ENCODE peak calls at places on chromosomes 12 and 14, in four cellular contexts. O is retinal pigment epithelial cell, X is heart right ventricle, W is astrocyte of the spinal cord. L is an unnamed sample.

GRCh38 chr12:121986494-121987245 is 35.0 kb upstream of the BCL7A start:
- DNase-seq in O (no peak), X (no peak), W (no peak), L (no peak)

GRCh38 chr14:88987516-88987915 is 163.1 kb downstream of the TTC8 start:
- DNase-seq in O (no peak), X (no peak), W (no peak), L (no peak)

GRCh38 chr12:45166056-45166455 is 49.8 kb upstream of the ANO6 start:
- DNase-seq in O (no peak), X (no peak), W (no peak), L (no peak)

GRCh38 chr12:38905480-38906351 is at the start of gene CPNE8:
- DNase-seq in O (no peak), X (peak; percentile 86), W (peak; percentile 60), L (peak; percentile 79)

GRCh38 chr12:120890963-120891362 is 13.2 kb downstream of the SPPL3 start:
- DNase-seq in O (no peak), X (no peak), W (no peak), L (no peak)

GRCh38 chr12:24881724-24882371 is 67.1 kb downstream of the BCAT1 start:
- DNase-seq in O (no peak), X (no peak), W (no peak), L (no peak)

GRCh38 chr14:72636094-72636493 is 257.8 kb downstream of the DPF3 start:
- DNase-seq in O (no peak), X (no peak), W (no peak), L (peak; percentile 42)

GRCh38 chr12:26034371-26035142 is 76.1 kb downstream of the RASSF8 start:
- DNase-seq in O (no peak), X (no peak), W (no peak), L (peak; percentile 23)

GRCh38 chr14:64634558-64634957 is 69.7 kb upstream of the PLEKHG3 start:
- DNase-seq in O (no peak), X (no peak), W (no peak), L (no peak)

GRCh38 chr14:93019367-93019843 is 96.3 kb downstream of the ITPK1 start:
- DNase-seq in O (no peak), X (no peak), W (no peak), L (no peak)

GRCh38 chr12:111126331-111126730 is 206.0 kb upstream of the MYL2 start:
- DNase-seq in O (no peak), X (peak; percentile 15), W (no peak), L (no peak)

GRCh38 chr12:83889745-83890144 is 1022.9 kb downstream of the SLC6A15 start:
- DNase-seq in O (no peak), X (no peak), W (no peak), L (no peak)

GRCh38 chr14:90573385-90574105 is 176.7 kb downstream of the CALM1 start:
- DNase-seq in O (no peak), X (no peak), W (no peak), L (no peak)

GRCh38 chr14:90575781-90576180 is 179.0 kb downstream of the CALM1 start:
- DNase-seq in O (no peak), X (no peak), W (no peak), L (no peak)

GRCh38 chr14:90576581-90576980 is 179.8 kb downstream of the CALM1 start:
- DNase-seq in O (no peak), X (no peak), W (peak; percentile 25), L (peak; percentile 26)

GRCh38 chr14:90575336-90575735 is 178.5 kb downstream of the CALM1 start:
- DNase-seq in O (no peak), X (no peak), W (no peak), L (no peak)

GRCh38 chr14:90574640-90575131 is 177.9 kb downstream of the CALM1 start:
- DNase-seq in O (no peak), X (peak; percentile 45), W (no peak), L (no peak)
- H3K4me3 ChIP-seq in O (no peak overlapping the region), X (no peak overlapping the region), W (no peak overlapping the region), L (no peak overlapping the region)

GRCh38 chr14:104687601-104688504 is 1.6 kb upstream of the INF2 start:
- DNase-seq in O (no peak), X (peak; percentile 79), W (peak; percentile 45), L (peak; percentile 73)
- H3K4me3 ChIP-seq in O (peak overlapping the region; percentile 15), X (no peak overlapping the region), W (no peak overlapping the region), L (no peak overlapping the region)

GRCh38 chr14:50003213-50004021 is 110.5 kb downstream of the ARF6 start:
- DNase-seq in O (no peak), X (peak; percentile 80), W (peak; percentile 66), L (peak; percentile 66)
- H3K4me3 ChIP-seq in O (peak overlapping the region; percentile 61), X (peak overlapping the region; percentile 32), W (peak overlapping the region; percentile 31), L (peak overlapping the region; percentile 42)

DNA sequence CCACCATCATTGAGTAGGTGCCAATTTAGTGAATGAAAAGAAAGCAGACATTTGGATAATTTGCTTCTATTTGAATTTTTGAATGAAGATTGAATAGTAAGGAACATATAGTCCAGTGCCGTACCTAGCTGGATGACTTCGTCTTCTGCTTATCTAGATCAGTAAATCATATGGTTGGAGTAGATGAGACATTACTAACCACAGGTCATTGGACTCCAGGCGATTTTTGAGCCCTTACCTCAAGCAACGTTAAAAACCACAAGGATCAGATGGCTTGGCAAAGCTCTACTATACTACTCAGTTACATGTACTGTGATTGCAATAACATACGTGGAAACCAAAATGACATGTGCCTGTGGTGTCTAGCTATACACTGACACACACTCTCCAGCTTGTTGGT is 1.7 kb upstream of the SPATS2 start:
- DNase-seq in O (no peak), X (no peak), W (peak; percentile 79), L (peak; percentile 93)
- H3K4me3 ChIP-seq in O (no peak overlapping the region), X (no peak overlapping the region), W (peak overlapping the region; percentile 7), L (no peak overlapping the region)

GRCh38 chr12:91180162-91180561 is 2.5 kb downstream of the DCN start:
- DNase-seq in O (no peak), X (no peak), W (peak; percentile 29), L (no peak)

GRCh38 chr12:91178139-91178561 is 4.5 kb downstream of the DCN start:
- DNase-seq in O (no peak), X (no peak), W (peak; percentile 68), L (peak; percentile 26)

GRCh38 chr12:91179315-91179714 is 3.3 kb downstream of the DCN start:
- DNase-seq in O (no peak), X (no peak), W (peak; percentile 26), L (peak; percentile 66)

GRCh38 chr12:91177380-91177779 is 5.2 kb downstream of the DCN start:
- DNase-seq in O (no peak), X (no peak), W (peak; percentile 10), L (no peak)

GRCh38 chr12:91178801-91179200 is 3.8 kb downstream of the DCN start:
- DNase-seq in O (no peak), X (no peak), W (no peak), L (no peak)
- H3K4me3 ChIP-seq in O (no peak overlapping the region), X (peak overlapping the region; percentile 30), W (peak overlapping the region; percentile 17), L (peak overlapping the region; percentile 62)

DNA sequence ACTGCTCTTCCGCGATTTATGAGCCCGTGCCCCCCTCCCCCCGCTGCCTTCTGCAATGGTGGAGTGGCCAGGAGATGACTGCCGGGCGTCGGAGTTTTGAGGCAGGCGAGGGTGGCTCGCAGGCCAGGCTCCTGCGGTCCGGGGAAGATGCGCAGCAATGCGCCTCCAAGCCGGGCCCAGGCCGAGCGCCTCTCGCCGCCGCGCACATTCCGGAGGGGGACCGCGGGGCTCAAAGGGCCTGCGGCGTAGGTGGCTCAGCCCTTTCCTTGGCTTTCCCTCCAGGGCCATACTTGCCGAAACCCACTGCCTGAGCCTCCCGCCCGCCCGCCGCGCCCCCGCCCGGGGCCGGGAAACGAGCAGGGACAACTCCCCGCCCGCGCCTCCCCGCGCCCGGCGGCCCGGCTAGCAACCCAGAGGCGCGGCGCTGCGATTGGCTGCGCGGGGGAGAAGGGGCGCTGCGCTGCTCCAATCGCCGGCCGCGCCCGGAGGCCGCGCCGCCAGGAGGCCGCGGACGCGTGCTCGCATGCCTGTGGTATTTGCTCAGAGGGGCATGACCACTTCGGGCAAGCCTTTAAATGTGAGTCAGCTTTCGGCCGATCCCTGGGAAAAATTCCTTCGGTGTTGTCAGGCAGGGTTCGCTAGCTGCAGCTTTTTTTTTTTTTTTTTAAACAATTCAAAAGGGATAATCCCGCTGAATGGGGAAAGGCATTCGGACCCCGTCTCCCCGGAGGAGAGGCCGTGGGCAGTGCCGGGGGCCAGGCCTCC is 157.9 kb upstream of the PARP11 start:
- DNase-seq in O (peak; percentile 98), X (peak; percentile 84), W (peak; percentile 97), L (peak; percentile 98)
- H3K4me3 ChIP-seq in O (peak overlapping the region; percentile 23), X (peak overlapping the region; percentile 45), W (peak overlapping the region; percentile 24), L (no peak overlapping the region)

L was measured in fibroblast of lung.